ENCODE peak calls at places on chromosomes 13 and 19, in five cellular contexts. W, T, Q, S and X are unnamed samples.

GRCh38 chr13:102798653-102799543 is at the start of the genes BIVM and POGLUT2:
- DNase-seq in S (peak), W (peak), T (peak), Q (peak), X (peak)

GRCh38 chr19:33040994-33041827 is 23.5 kb downstream of the RHPN2 start:
- DNase-seq in S (no peak), W (no peak), Q (no peak), T (no peak), X (no peak)

GRCh38 chr19:14165986-14166385 is 29.6 kb upstream of the ASF1B start:
- DNase-seq in Q (peak), S (no peak), T (peak), W (no peak), X (peak)

GRCh38 chr13:89959074-89959473 is 1388.4 kb upstream of the MIR17HG start:
- DNase-seq in Q (no peak), W (no peak), T (no peak), S (no peak), X (no peak)

GRCh38 chr19:54172764-54173699 is at the start of gene TMC4:
- DNase-seq in T (no peak), S (peak), W (no peak), Q (peak), X (no peak)

GRCh38 chr19:35775298-35776101 is at the start of gene ARHGAP33:
- DNase-seq in S (peak), Q (peak), T (peak), W (peak), X (peak)

GRCh38 chr19:17260842-17261325 is 3.7 kb downstream of the USHBP1 start:
- DNase-seq in Q (peak), S (peak), T (peak), W (peak), X (peak)

GRCh38 chr19:12162513-12162881 is 399 bp upstream of the ZNF136 start:
- DNase-seq in S (no peak), Q (no peak), T (no peak), W (no peak), X (no peak)

GRCh38 chr13:45809810-45810394 is 41.7 kb downstream of the SIAH3 start:
- DNase-seq in T (no peak), W (no peak), Q (peak), S (no peak), X (no peak)

GRCh38 chr19:40743926-40744325 is 6.4 kb downstream of the ACTMAP start:
- DNase-seq in S (no peak), T (no peak), W (no peak), Q (no peak), X (no peak)

GRCh38 chr19:48445256-48445605 is 552 bp upstream of the GRWD1 start:
- DNase-seq in W (no peak), T (no peak), Q (peak), S (peak), X (no peak)

GRCh38 chr13:101751488-101751887 is 299.0 kb downstream of the ITGBL1 start:
- DNase-seq in S (peak), T (no peak), Q (no peak), W (no peak), X (no peak)

GRCh38 chr13:113656015-113656588 is 1.9 kb downstream of the ATP4B start:
- DNase-seq in W (no peak), T (no peak), S (no peak), Q (no peak), X (peak)

GRCh38 chr19:33302974-33303790 is 848 bp upstream of the CEBPA start:
- DNase-seq in T (no peak), W (no peak), Q (peak), S (peak), X (peak)

GRCh38 chr19:351976-352625 is 7.5 kb upstream of the MIER2 start:
- DNase-seq in S (no peak), T (no peak), W (no peak), Q (no peak), X (no peak)

GRCh38 chr19:343941-344624 is 513 bp downstream of the MIER2 start:
- DNase-seq in W (no peak), Q (no peak), T (no peak), S (peak), X (peak)

GRCh38 chr19:344625-345319 is at the start of gene MIER2:
- DNase-seq in W (peak), Q (peak), T (peak), S (peak), X (peak)

GRCh38 chr19:345320-345879 is 804 bp upstream of the MIER2 start:
- DNase-seq in Q (no peak), W (no peak), T (no peak), S (no peak), X (no peak)

GRCh38 chr19:347946-348861 is 3.6 kb upstream of the MIER2 start:
- DNase-seq in W (no peak), T (no peak), Q (no peak), S (peak), X (no peak)
- TF ChIP-seq CTCF in W (peak), T (no peak), Q (no peak), S (peak), X (no peak)

GRCh38 chr19:1945899-1946298 is 4.9 kb downstream of the CSNK1G2 start:
- DNase-seq in S (peak), W (no peak), T (peak), Q (peak), X (no peak)
- TF ChIP-seq CTCF in S (peak), W (peak), T (peak), Q (peak), X (peak)

DNA sequence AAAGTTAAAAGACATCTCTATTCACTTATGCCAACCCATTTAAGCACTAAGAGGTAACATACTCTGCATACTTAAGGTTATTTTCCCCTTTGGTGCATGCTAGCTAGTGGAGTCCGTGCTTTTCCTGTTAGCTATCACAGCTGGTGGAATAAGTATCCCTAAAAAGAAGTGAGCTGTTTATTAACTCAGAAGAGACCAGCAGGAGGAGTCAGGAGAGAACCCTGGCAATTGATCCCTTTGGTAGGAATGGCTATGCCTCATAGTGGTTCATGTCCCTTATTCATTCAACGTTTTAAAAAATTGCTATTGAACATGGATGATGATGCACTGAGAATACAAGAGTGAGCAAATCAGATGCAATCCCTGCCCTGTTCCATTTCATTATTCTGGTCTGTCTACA is 12.4 kb upstream of the NEK5 start:
- DNase-seq in T (no peak), Q (no peak), W (no peak), S (no peak), X (no peak)
- TF ChIP-seq CTCF in T (no peak), Q (no peak), W (no peak), S (no peak), X (no peak)

DNA sequence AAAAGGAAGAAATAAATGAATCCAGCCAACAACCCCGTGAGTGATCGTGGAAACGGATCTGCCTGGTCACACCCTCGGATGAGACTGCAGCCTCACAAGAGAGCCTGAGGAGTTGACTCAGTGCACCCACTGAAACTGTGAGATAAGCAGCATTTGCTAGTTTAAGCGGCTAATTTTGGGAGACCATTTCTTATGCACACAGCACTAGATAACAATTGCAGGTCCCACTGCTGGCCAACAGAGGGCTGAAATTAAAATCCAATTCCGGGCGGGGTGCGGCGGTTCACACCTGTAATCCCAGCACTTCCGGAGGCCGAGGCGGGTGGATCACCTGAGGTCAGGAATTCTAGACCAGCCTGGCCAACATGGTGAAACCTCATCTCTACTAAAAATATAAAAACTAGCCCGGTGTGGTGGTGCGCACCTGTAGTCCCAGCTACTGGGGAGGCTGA is 3.6 kb downstream of the UQCR11 start:
- DNase-seq in Q (no peak), W (no peak), T (no peak), S (peak), X (no peak)
- TF ChIP-seq CTCF in Q (peak), W (peak), T (no peak), S (peak), X (no peak)

GRCh38 chr13:23570931-23571330 is 719 bp downstream of the TNFRSF19 start:
- DNase-seq in S (no peak), Q (no peak), T (no peak), W (no peak), X (no peak)

GRCh38 chr13:23572836-23573235 is 2.6 kb downstream of the TNFRSF19 start:
- DNase-seq in T (no peak), S (no peak), Q (no peak), W (no peak), X (no peak)

GRCh38 chr13:23570099-23570926 is at the start of gene TNFRSF19:
- DNase-seq in Q (no peak), S (peak), W (no peak), T (no peak), X (no peak)

GRCh38 chr13:23563085-23563484 is 7.1 kb upstream of the TNFRSF19 start:
- DNase-seq in Q (no peak), W (no peak), T (no peak), S (no peak), X (no peak)

GRCh38 chr13:23567792-23568480 is 2.3 kb upstream of the TNFRSF19 start:
- DNase-seq in Q (no peak), W (no peak), T (no peak), S (no peak), X (no peak)
- TF ChIP-seq CTCF in Q (no peak), W (peak), T (no peak), S (peak), X (no peak)

GRCh38 chr19:34337747-34338146 is 27.2 kb upstream of the GPI start:
- DNase-seq in S (no peak), Q (no peak), T (no peak), W (no peak), X (no peak)

GRCh38 chr19:34335914-34336313 is 29.1 kb upstream of the GPI start:
- DNase-seq in T (no peak), S (no peak), W (no peak), Q (no peak), X (no peak)

GRCh38 chr19:34341935-34342680 is 22.9 kb upstream of the GPI start:
- DNase-seq in S (no peak), Q (no peak), T (no peak), W (no peak), X (no peak)

GRCh38 chr19:34332027-34332786 is 32.8 kb upstream of the GPI start:
- DNase-seq in S (no peak), T (no peak), Q (no peak), W (no peak), X (no peak)

DNA sequence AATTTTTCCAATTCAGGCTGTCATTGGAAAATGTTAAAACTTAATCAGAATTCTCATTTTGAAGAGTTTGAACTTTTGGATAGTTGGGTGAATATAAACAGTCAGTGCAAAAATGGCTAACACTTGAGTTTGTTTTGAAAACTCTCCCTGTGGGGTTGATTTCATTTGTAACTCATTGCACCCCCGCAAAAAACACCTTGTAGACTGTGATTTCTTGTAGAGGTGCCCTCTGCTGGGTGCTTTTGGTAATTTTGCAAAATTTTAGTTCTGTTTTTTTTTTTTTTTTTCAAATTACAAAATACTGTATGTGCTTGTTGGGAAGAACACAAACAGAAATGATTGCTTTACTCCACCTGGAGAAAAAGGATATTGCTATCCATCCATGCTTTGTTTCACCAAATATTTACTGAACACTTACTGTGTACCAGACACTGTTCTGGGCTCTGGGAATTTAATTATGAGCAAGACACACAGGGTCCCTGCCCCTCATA is 28.2 kb upstream of the GPI start:
- DNase-seq in W (no peak), Q (peak), T (peak), S (peak), X (no peak)
- TF ChIP-seq CTCF in W (peak), Q (peak), T (peak), S (peak), X (peak)

GRCh38 chr19:46076031-46076880 is 35.5 kb upstream of the IGFL4 start:
- DNase-seq in S (peak), Q (no peak), T (no peak), W (no peak), X (no peak)
- TF ChIP-seq CTCF in S (peak), Q (no peak), T (no peak), W (peak), X (no peak)

GRCh38 chr19:10858204-10858828 is 10.1 kb downstream of the C19orf38 start:
- DNase-seq in W (no peak), S (peak), Q (peak), T (peak), X (peak)
- TF ChIP-seq CTCF in W (peak), S (peak), Q (peak), T (peak), X (peak)

GRCh38 chr13:51829236-51829899 is 15.6 kb downstream of the TMEM272 start:
- DNase-seq in T (no peak), S (no peak), W (no peak), Q (no peak), X (no peak)

GRCh38 chr13:51831519-51831918 is 13.5 kb downstream of the TMEM272 start:
- DNase-seq in W (no peak), T (no peak), Q (no peak), S (no peak), X (no peak)

GRCh38 chr13:51833980-51834379 is 11.0 kb downstream of the TMEM272 start:
- DNase-seq in Q (no peak), S (no peak), W (no peak), T (no peak), X (no peak)

GRCh38 chr13:51834581-51835158 is 10.3 kb downstream of the TMEM272 start:
- DNase-seq in W (no peak), T (no peak), S (no peak), Q (no peak), X (no peak)

DNA sequence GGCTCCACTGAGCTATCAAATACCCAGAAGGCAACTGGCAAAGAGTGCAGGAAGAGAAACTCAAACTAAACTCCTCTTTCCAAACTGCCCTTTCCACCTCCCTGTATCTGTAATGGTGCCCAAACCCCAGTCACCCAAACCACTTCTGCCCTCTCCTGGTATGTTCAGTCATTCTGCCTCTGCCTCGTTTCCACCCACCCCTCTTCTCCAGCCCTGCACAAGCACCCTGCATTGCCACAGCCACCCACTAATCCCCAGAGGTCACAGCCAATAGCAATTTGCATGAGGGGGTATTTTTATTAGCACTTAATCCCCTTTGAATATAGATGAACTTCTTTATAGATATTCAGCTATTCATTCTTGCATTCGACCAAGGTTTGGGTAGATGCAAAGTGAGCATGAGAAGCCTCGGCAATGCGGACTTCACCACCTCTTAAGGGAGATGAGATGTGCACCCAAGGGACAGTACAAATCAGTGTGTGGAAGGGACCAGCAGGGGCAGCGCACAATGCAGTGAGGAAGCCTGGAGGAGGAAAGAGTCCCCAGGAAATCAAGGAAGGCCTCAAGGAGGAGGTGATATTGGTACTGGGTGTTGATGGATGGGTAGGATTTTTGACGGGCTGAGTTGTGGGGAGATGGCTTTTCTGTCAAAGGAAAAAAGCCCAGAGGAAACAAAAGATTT is 12.4 kb downstream of the TMEM272 start:
- DNase-seq in S (peak), Q (peak), W (no peak), T (peak), X (no peak)
- TF ChIP-seq CTCF in S (peak), Q (peak), W (peak), T (peak), X (peak)